ENCODE peak calls at places on chromosomes 11 and 22, in seven cellular contexts. One of them, this sample, is unnamed.

GRCh38 chr22:30636226-30637077 is 871 bp downstream of the SLC35E4 start:
- DNase-seq in SK-N-SH: peak
- DNase-seq in HepG2: no peak
- DNase-seq in HCT116: no peak
- DNase-seq in H1: peak
- DNase-seq in K562: no peak
- DNase-seq in GM12878: no peak
- DNase-seq in this sample: peak

GRCh38 chr22:17086750-17087149 is 1.9 kb downstream of the IL17RA start:
- DNase-seq in SK-N-SH: no peak
- DNase-seq in HepG2: no peak
- DNase-seq in HCT116: no peak
- DNase-seq in H1: no peak
- DNase-seq in K562: no peak
- DNase-seq in GM12878: no peak
- DNase-seq in this sample: no peak

GRCh38 chr11:65121447-65121864 is 478 bp downstream of the FAU start:
- DNase-seq in SK-N-SH: no peak
- DNase-seq in HepG2: no peak
- DNase-seq in HCT116: no peak
- DNase-seq in H1: no peak
- DNase-seq in K562: no peak
- DNase-seq in GM12878: no peak
- DNase-seq in this sample: no peak

GRCh38 chr22:45823331-45823730 is 151.7 kb downstream of the ATXN10 start:
- DNase-seq in SK-N-SH: no peak
- DNase-seq in HepG2: no peak
- DNase-seq in HCT116: no peak
- DNase-seq in H1: no peak
- DNase-seq in K562: no peak
- DNase-seq in GM12878: no peak
- DNase-seq in this sample: no peak

GRCh38 chr11:77752518-77752917 is 68.0 kb downstream of the RSF1 start:
- DNase-seq in SK-N-SH: no peak
- DNase-seq in HepG2: no peak
- DNase-seq in HCT116: no peak
- DNase-seq in H1: no peak
- DNase-seq in K562: no peak
- DNase-seq in GM12878: no peak
- DNase-seq in this sample: no peak

GRCh38 chr11:47609675-47610074 is 15.5 kb upstream of the C1QTNF4 start:
- DNase-seq in SK-N-SH: no peak
- DNase-seq in HepG2: no peak
- DNase-seq in HCT116: no peak
- DNase-seq in H1: no peak
- DNase-seq in K562: peak
- DNase-seq in GM12878: no peak
- DNase-seq in this sample: no peak

GRCh38 chr11:115134886-115135285 is 369.3 kb downstream of the CADM1 start:
- DNase-seq in SK-N-SH: no peak
- DNase-seq in HepG2: no peak
- DNase-seq in HCT116: no peak
- DNase-seq in H1: no peak
- DNase-seq in K562: no peak
- DNase-seq in GM12878: no peak
- DNase-seq in this sample: no peak

GRCh38 chr11:28615542-28615941 is 507.4 kb downstream of the METTL15 start:
- DNase-seq in SK-N-SH: no peak
- DNase-seq in HepG2: no peak
- DNase-seq in HCT116: no peak
- DNase-seq in H1: no peak
- DNase-seq in K562: no peak
- DNase-seq in GM12878: no peak
- DNase-seq in this sample: peak

GRCh38 chr11:118215262-118215661 is 9.5 kb downstream of the JAML start:
- DNase-seq in SK-N-SH: no peak
- DNase-seq in HepG2: no peak
- DNase-seq in HCT116: no peak
- DNase-seq in H1: no peak
- DNase-seq in K562: no peak
- DNase-seq in GM12878: no peak
- DNase-seq in this sample: no peak

GRCh38 chr11:27315816-27316215 is 47.2 kb downstream of the CCDC34 start:
- DNase-seq in SK-N-SH: no peak
- DNase-seq in HepG2: no peak
- DNase-seq in HCT116: no peak
- DNase-seq in H1: no peak
- DNase-seq in K562: no peak
- DNase-seq in GM12878: no peak
- DNase-seq in this sample: no peak

GRCh38 chr11:61587951-61588695 is 7.2 kb upstream of the SYT7 start:
- DNase-seq in SK-N-SH: peak
- DNase-seq in HepG2: no peak
- DNase-seq in HCT116: peak
- DNase-seq in H1: peak
- DNase-seq in K562: peak
- DNase-seq in GM12878: no peak
- DNase-seq in this sample: peak

GRCh38 chr22:23591203-23591791 is 11.2 kb upstream of the IGLL1 start:
- DNase-seq in SK-N-SH: peak
- DNase-seq in HepG2: peak
- DNase-seq in HCT116: peak
- DNase-seq in H1: peak
- DNase-seq in K562: peak
- DNase-seq in GM12878: no peak
- DNase-seq in this sample: peak

GRCh38 chr11:78110830-78111229 is 28.6 kb downstream of the ALG8 start:
- DNase-seq in SK-N-SH: no peak
- DNase-seq in HepG2: no peak
- DNase-seq in HCT116: no peak
- DNase-seq in H1: no peak
- DNase-seq in K562: no peak
- DNase-seq in GM12878: no peak
- DNase-seq in this sample: no peak

GRCh38 chr11:117074122-117074521 is 24.1 kb downstream of the SIK3 start:
- DNase-seq in SK-N-SH: no peak
- DNase-seq in HepG2: no peak
- DNase-seq in HCT116: no peak
- DNase-seq in H1: no peak
- DNase-seq in K562: peak
- DNase-seq in GM12878: no peak
- DNase-seq in this sample: no peak

GRCh38 chr11:121930004-121930965 is 185.7 kb downstream of the BLID start:
- DNase-seq in SK-N-SH: no peak
- DNase-seq in HepG2: no peak
- DNase-seq in HCT116: no peak
- DNase-seq in H1: no peak
- DNase-seq in K562: no peak
- DNase-seq in GM12878: peak
- DNase-seq in this sample: no peak

GRCh38 chr11:123451183-123451907 is 21.3 kb downstream of the GRAMD1B start:
- DNase-seq in SK-N-SH: no peak
- DNase-seq in HepG2: no peak
- DNase-seq in HCT116: no peak
- DNase-seq in H1: no peak
- DNase-seq in K562: no peak
- DNase-seq in GM12878: no peak
- DNase-seq in this sample: no peak

GRCh38 chr11:123449436-123449835 is 19.4 kb downstream of the GRAMD1B start:
- DNase-seq in SK-N-SH: no peak
- DNase-seq in HepG2: no peak
- DNase-seq in HCT116: no peak
- DNase-seq in H1: no peak
- DNase-seq in K562: no peak
- DNase-seq in GM12878: no peak
- DNase-seq in this sample: no peak

GRCh38 chr11:123450593-123450992 is 20.5 kb downstream of the GRAMD1B start:
- DNase-seq in SK-N-SH: no peak
- DNase-seq in HepG2: no peak
- DNase-seq in HCT116: no peak
- DNase-seq in H1: no peak
- DNase-seq in K562: no peak
- DNase-seq in GM12878: no peak
- DNase-seq in this sample: no peak

GRCh38 chr11:123452799-123453198 is 22.7 kb downstream of the GRAMD1B start:
- DNase-seq in SK-N-SH: no peak
- DNase-seq in HepG2: no peak
- DNase-seq in HCT116: no peak
- DNase-seq in H1: no peak
- DNase-seq in K562: no peak
- DNase-seq in GM12878: no peak
- DNase-seq in this sample: no peak

DNA sequence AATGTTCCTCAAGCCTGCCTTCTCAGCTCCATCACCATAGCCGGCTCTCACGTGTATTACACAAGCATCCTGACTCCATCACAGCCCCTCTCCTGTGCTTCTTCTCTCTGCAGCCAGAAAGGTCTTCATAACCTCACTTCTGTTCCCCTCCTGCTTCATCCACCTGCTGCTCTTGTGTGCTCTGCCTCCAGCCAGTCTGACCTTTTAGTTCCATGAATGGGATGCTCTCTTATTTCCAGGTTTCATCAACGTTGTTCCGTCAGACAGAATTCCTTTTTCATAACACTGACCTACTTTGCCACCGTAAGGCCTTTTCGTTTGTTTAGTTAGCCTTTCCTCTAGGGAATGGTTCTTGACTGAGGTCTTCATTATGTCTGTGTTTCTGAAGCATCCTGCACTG is 18.7 kb downstream of the GRAMD1B start:
- DNase-seq in SK-N-SH: no peak
- DNase-seq in HepG2: no peak
- DNase-seq in HCT116: no peak
- DNase-seq in H1: no peak
- DNase-seq in K562: no peak
- DNase-seq in GM12878: no peak
- DNase-seq in this sample: no peak
- TF ChIP-seq JUND in SK-N-SH: no peak
- TF ChIP-seq JUND in HepG2: no peak
- TF ChIP-seq JUND in HCT116: no peak
- TF ChIP-seq JUND in H1: no peak
- TF ChIP-seq JUND in K562: no peak
- TF ChIP-seq JUND in GM12878: no peak
- TF ChIP-seq JUND in this sample: no peak

GRCh38 chr11:103929168-103929903 is 107.1 kb upstream of the DDI1 start:
- DNase-seq in SK-N-SH: no peak
- DNase-seq in HepG2: no peak
- DNase-seq in HCT116: no peak
- DNase-seq in H1: no peak
- DNase-seq in K562: no peak
- DNase-seq in GM12878: peak
- DNase-seq in this sample: no peak

GRCh38 chr11:103936059-103936458 is 100.4 kb upstream of the DDI1 start:
- DNase-seq in SK-N-SH: no peak
- DNase-seq in HepG2: no peak
- DNase-seq in HCT116: no peak
- DNase-seq in H1: no peak
- DNase-seq in K562: no peak
- DNase-seq in GM12878: no peak
- DNase-seq in this sample: no peak

GRCh38 chr11:103940542-103940941 is 95.9 kb upstream of the DDI1 start:
- DNase-seq in SK-N-SH: no peak
- DNase-seq in HepG2: no peak
- DNase-seq in HCT116: no peak
- DNase-seq in H1: no peak
- DNase-seq in K562: no peak
- DNase-seq in GM12878: no peak
- DNase-seq in this sample: no peak

GRCh38 chr11:103939694-103940093 is 96.7 kb upstream of the DDI1 start:
- DNase-seq in SK-N-SH: no peak
- DNase-seq in HepG2: no peak
- DNase-seq in HCT116: no peak
- DNase-seq in H1: no peak
- DNase-seq in K562: no peak
- DNase-seq in GM12878: no peak
- DNase-seq in this sample: no peak

GRCh38 chr11:103935219-103935618 is 101.2 kb upstream of the DDI1 start:
- DNase-seq in SK-N-SH: no peak
- DNase-seq in HepG2: no peak
- DNase-seq in HCT116: no peak
- DNase-seq in H1: no peak
- DNase-seq in K562: no peak
- DNase-seq in GM12878: no peak
- DNase-seq in this sample: no peak
- TF ChIP-seq JUND in SK-N-SH: no peak
- TF ChIP-seq JUND in HepG2: no peak
- TF ChIP-seq JUND in HCT116: no peak
- TF ChIP-seq JUND in H1: no peak
- TF ChIP-seq JUND in K562: no peak
- TF ChIP-seq JUND in GM12878: no peak
- TF ChIP-seq JUND in this sample: no peak

GRCh38 chr11:2825261-2825885 is 60.2 kb downstream of the CDKN1C start:
- DNase-seq in SK-N-SH: no peak
- DNase-seq in HepG2: peak
- DNase-seq in HCT116: no peak
- DNase-seq in H1: no peak
- DNase-seq in K562: no peak
- DNase-seq in GM12878: no peak
- DNase-seq in this sample: no peak
- TF ChIP-seq JUND in SK-N-SH: no peak
- TF ChIP-seq JUND in HepG2: no peak
- TF ChIP-seq JUND in HCT116: no peak
- TF ChIP-seq JUND in H1: no peak
- TF ChIP-seq JUND in K562: no peak
- TF ChIP-seq JUND in GM12878: no peak
- TF ChIP-seq JUND in this sample: no peak

GRCh38 chr11:119607726-119608125 is 121.3 kb downstream of the NECTIN1 start:
- DNase-seq in SK-N-SH: no peak
- DNase-seq in HepG2: no peak
- DNase-seq in HCT116: no peak
- DNase-seq in H1: no peak
- DNase-seq in K562: no peak
- DNase-seq in GM12878: no peak
- DNase-seq in this sample: no peak

GRCh38 chr11:119612814-119613213 is 116.2 kb downstream of the NECTIN1 start:
- DNase-seq in SK-N-SH: no peak
- DNase-seq in HepG2: no peak
- DNase-seq in HCT116: no peak
- DNase-seq in H1: no peak
- DNase-seq in K562: no peak
- DNase-seq in GM12878: no peak
- DNase-seq in this sample: no peak

GRCh38 chr11:119608781-119609180 is 120.2 kb downstream of the NECTIN1 start:
- DNase-seq in SK-N-SH: no peak
- DNase-seq in HepG2: peak
- DNase-seq in HCT116: no peak
- DNase-seq in H1: no peak
- DNase-seq in K562: no peak
- DNase-seq in GM12878: no peak
- DNase-seq in this sample: no peak

GRCh38 chr11:119608201-119608600 is 120.8 kb downstream of the NECTIN1 start:
- DNase-seq in SK-N-SH: no peak
- DNase-seq in HepG2: no peak
- DNase-seq in HCT116: no peak
- DNase-seq in H1: no peak
- DNase-seq in K562: no peak
- DNase-seq in GM12878: no peak
- DNase-seq in this sample: no peak

DNA sequence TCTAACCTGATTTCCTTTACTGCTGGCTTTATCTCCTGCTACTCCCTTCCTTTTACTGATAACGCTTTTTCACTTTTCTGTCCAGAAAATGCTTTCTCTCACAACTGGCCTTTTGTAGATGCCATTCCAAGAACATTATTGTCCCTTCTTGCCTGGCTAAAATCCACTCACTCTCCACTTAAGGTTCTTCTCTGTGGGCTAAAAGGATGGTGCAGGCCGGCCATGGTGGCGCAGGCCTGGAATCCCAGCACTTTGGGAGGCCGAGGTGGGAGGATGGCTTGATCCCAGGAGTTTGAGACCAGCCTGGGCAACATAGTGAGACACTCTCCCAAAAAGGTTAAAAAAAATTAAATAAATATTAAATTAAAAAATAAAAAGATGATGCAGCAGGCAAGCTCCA is 118.0 kb downstream of the NECTIN1 start:
- DNase-seq in SK-N-SH: no peak
- DNase-seq in HepG2: no peak
- DNase-seq in HCT116: no peak
- DNase-seq in H1: no peak
- DNase-seq in K562: no peak
- DNase-seq in GM12878: no peak
- DNase-seq in this sample: no peak
- TF ChIP-seq JUND in SK-N-SH: no peak
- TF ChIP-seq JUND in HepG2: no peak
- TF ChIP-seq JUND in HCT116: no peak
- TF ChIP-seq JUND in H1: no peak
- TF ChIP-seq JUND in K562: no peak
- TF ChIP-seq JUND in GM12878: no peak
- TF ChIP-seq JUND in this sample: no peak

This sample was measured in T47D.